ENCODE peak calls at places on chromosomes 7 and 10, in four cellular contexts. E is GM13977, B is OCI-M1, V is cerebellar cortex. L is an unnamed sample.

GRCh38 chr7:94877731-94878670 is 29.4 kb upstream of the PPP1R9A start:
- DNase-seq in B (no peak), V (no peak), E (no peak), L (no peak)

GRCh38 chr7:90777075-90777864 is 181.1 kb downstream of the CDK14 start:
- DNase-seq in V (no peak), B (no peak), E (peak), L (no peak)

GRCh38 chr10:44260286-44260928 is 124.5 kb downstream of the CXCL12 start:
- DNase-seq in V (no peak), B (no peak), E (no peak), L (no peak)

GRCh38 chr10:78577673-78578072 is 491.1 kb upstream of the ZMIZ1 start:
- DNase-seq in E (no peak), B (peak), V (no peak), L (no peak)

GRCh38 chr10:61320257-61320587 is 133.0 kb downstream of the TMEM26 start:
- DNase-seq in B (no peak), E (no peak), V (no peak), L (no peak)

GRCh38 chr7:74084722-74085578 is 1.3 kb downstream of the LIMK1 start:
- DNase-seq in B (no peak), V (peak), E (no peak), L (no peak)

GRCh38 chr10:1747590-1748157 is 10.3 kb upstream of the ADARB2 start:
- DNase-seq in B (no peak), E (no peak), V (no peak), L (no peak)

GRCh38 chr10:35546824-35547225 is 58.3 kb upstream of the GJD4 start:
- DNase-seq in V (no peak), E (no peak), B (no peak), L (no peak)

GRCh38 chr7:14321947-14322346 is 332.5 kb upstream of the ETV1 start:
- DNase-seq in B (no peak), E (no peak), V (peak), L (peak)

GRCh38 chr10:21494221-21495001 is 31.1 kb downstream of the SKIDA1 start:
- DNase-seq in E (peak), V (peak), B (peak), L (no peak)

GRCh38 chr10:5588080-5588453 is 63.3 kb downstream of the CALML3 start:
- DNase-seq in E (no peak), B (no peak), V (no peak), L (no peak)

GRCh38 chr7:75567948-75568595 is 76.0 kb downstream of the SPDYE5 start:
- DNase-seq in V (peak), B (no peak), E (no peak), L (peak)

GRCh38 chr7:140008755-140009610 is 53.8 kb downstream of the PARP12 start:
- DNase-seq in B (no peak), E (no peak), V (no peak), L (no peak)

GRCh38 chr7:41621953-41622831 is 80.7 kb downstream of the INHBA start:
- DNase-seq in V (no peak), B (no peak), E (no peak), L (no peak)

GRCh38 chr7:4638781-4639575 is 43.1 kb upstream of the FOXK1 start:
- DNase-seq in E (no peak), V (no peak), B (no peak), L (no peak)

GRCh38 chr10:102020938-102021337 is 35.0 kb downstream of the ARMH3 start:
- DNase-seq in B (no peak), V (no peak), E (no peak), L (no peak)

GRCh38 chr7:50640779-50641178 is 75.6 kb upstream of the DDC start:
- DNase-seq in V (no peak), E (no peak), B (no peak), L (no peak)

GRCh38 chr7:54581511-54581910 is 39.3 kb downstream of the VSTM2A start:
- DNase-seq in V (no peak), B (no peak), E (no peak), L (no peak)

GRCh38 chr7:48025630-48026029 is 3.3 kb downstream of the SUN3 start:
- DNase-seq in V (no peak), B (no peak), E (no peak), L (no peak)

GRCh38 chr7:5354460-5355279 is 69.0 kb downstream of the TNRC18 start:
- DNase-seq in E (peak), B (no peak), V (peak), L (peak)

GRCh38 chr10:124748206-124748605 is 4.0 kb upstream of the FAM53B start:
- DNase-seq in B (no peak), E (no peak), V (no peak), L (no peak)

GRCh38 chr7:29485376-29486190 is 78.1 kb upstream of the PRR15 start:
- DNase-seq in V (peak), E (no peak), B (peak), L (peak)

GRCh38 chr7:25615603-25616002 is 387.3 kb upstream of the NPVF start:
- DNase-seq in V (no peak), B (no peak), E (no peak), L (no peak)

GRCh38 chr7:157713591-157713990 is 376.8 kb downstream of the DNAJB6 start:
- DNase-seq in V (no peak), E (no peak), B (no peak), L (no peak)

GRCh38 chr7:21365866-21366624 is 61.8 kb upstream of the SP4 start:
- DNase-seq in E (no peak), V (no peak), B (no peak), L (no peak)

GRCh38 chr7:5526190-5527037 is 102.8 kb upstream of the TNRC18 start:
- DNase-seq in V (peak), B (peak), E (no peak), L (no peak)

GRCh38 chr10:35504132-35504531 is 101.0 kb upstream of the GJD4 start:
- DNase-seq in B (no peak), V (no peak), E (no peak), L (no peak)

GRCh38 chr7:92133737-92134270 is 473 bp downstream of the CYP51A1 start:
- DNase-seq in V (peak), E (peak), B (peak), L (peak)

GRCh38 chr7:116588641-116589594 is 64.1 kb downstream of the CAV1 start:
- DNase-seq in V (peak), E (peak), B (peak), L (peak)

GRCh38 chr10:31952066-31952465 is 23.4 kb upstream of the ARHGAP12 start:
- DNase-seq in V (no peak), B (peak), E (no peak), L (no peak)

GRCh38 chr7:107659666-107660065 is 962 bp upstream of the SLC26A4 start:
- DNase-seq in B (peak), E (peak), V (no peak), L (no peak)

GRCh38 chr7:140439359-140439758 is 35.5 kb downstream of the RAB19 start:
- DNase-seq in B (no peak), E (no peak), V (no peak), L (no peak)

L was measured in cerebellum.